ENCODE peak calls at places on chromosome 9, in eight cellular contexts. Y, O, G, X, U, H, Q and C are unnamed samples.

GRCh38 chr9:75457474-75458011 is 369.2 kb downstream of the OSTF1 start:
- DNase-seq in Y (no peak), O (no peak), G (no peak), X (no peak), U (no peak), H (no peak), Q (no peak), C (no peak)

GRCh38 chr9:93052791-93053540 is 5.5 kb upstream of the SUSD3 start:
- DNase-seq in Y (no peak), O (no peak), G (no peak), X (no peak), U (no peak), H (no peak), Q (no peak), C (peak; percentile 84)

GRCh38 chr9:77518688-77519087 is 129.4 kb downstream of the GNA14 start:
- DNase-seq in Y (no peak), O (no peak), G (no peak), X (no peak), U (no peak), H (no peak), Q (no peak), C (no peak)

GRCh38 chr9:136050706-136051567 is 44.2 kb downstream of the NACC2 start:
- DNase-seq in Y (peak; percentile 79), O (no peak), G (peak; percentile 36), X (no peak), U (peak; percentile 60), H (no peak), Q (no peak), C (peak; percentile 85)

GRCh38 chr9:89179920-89180667 is 1.5 kb upstream of the SHC3 start:
- DNase-seq in Y (peak; percentile 96), O (peak; percentile 80), G (peak; percentile 80), X (peak; percentile 94), U (peak; percentile 95), H (peak; percentile 98), Q (peak; percentile 32), C (peak; percentile 92)

GRCh38 chr9:136996361-136997281 is at the start of gene CLIC3:
- DNase-seq in Y (peak; percentile 54), O (no peak), G (no peak), X (no peak), U (no peak), H (no peak), Q (peak; percentile 41), C (peak; percentile 95)

GRCh38 chr9:134892221-134892620 is 11.6 kb downstream of the FCN2 start:
- DNase-seq in Y (no peak), O (no peak), G (no peak), X (no peak), U (no peak), H (no peak), Q (no peak), C (peak; percentile 21)

GRCh38 chr9:112245126-112245525 is 70.0 kb upstream of the SUSD1 start:
- DNase-seq in Y (no peak), O (no peak), G (no peak), X (no peak), U (no peak), H (no peak), Q (no peak), C (no peak)

GRCh38 chr9:76873056-76873792 is 32.7 kb downstream of the PRUNE2 start:
- DNase-seq in Y (no peak), O (no peak), G (peak; percentile 13), X (peak; percentile 57), U (peak; percentile 70), H (peak; percentile 66), Q (no peak), C (peak; percentile 55)

GRCh38 chr9:104074876-104075275 is 19.2 kb upstream of the SMC2 start:
- DNase-seq in Y (no peak), O (peak; percentile 46), G (no peak), X (peak; percentile 63), U (no peak), H (peak; percentile 84), Q (no peak), C (no peak)

GRCh38 chr9:120937596-120937995 is 11.0 kb upstream of the TRAF1 start:
- DNase-seq in Y (no peak), O (no peak), G (no peak), X (no peak), U (no peak), H (peak; percentile 21), Q (no peak), C (no peak)

GRCh38 chr9:6054280-6055099 is 39.1 kb upstream of the RANBP6 start:
- DNase-seq in Y (peak; percentile 87), O (peak; percentile 40), G (peak; percentile 88), X (peak; percentile 41), U (peak; percentile 74), H (peak; percentile 85), Q (peak; percentile 46), C (peak; percentile 54)

GRCh38 chr9:128720841-128721486 is 3.0 kb downstream of the ZDHHC12 start:
- DNase-seq in Y (no peak), O (no peak), G (no peak), X (no peak), U (no peak), H (no peak), Q (no peak), C (no peak)

GRCh38 chr9:128723352-128723865 is 518 bp downstream of the ZDHHC12 start:
- DNase-seq in Y (no peak), O (no peak), G (no peak), X (no peak), U (no peak), H (no peak), Q (no peak), C (no peak)

GRCh38 chr9:128723866-128724743 is at the start of gene ZDHHC12:
- DNase-seq in Y (peak; percentile 99), O (peak; percentile 38), G (peak; percentile 99), X (peak; percentile 89), U (peak; percentile 98), H (peak; percentile 94), Q (peak; percentile 98), C (peak; percentile 100)

GRCh38 chr9:128721487-128722010 is 2.4 kb downstream of the ZDHHC12 start:
- DNase-seq in Y (no peak), O (no peak), G (no peak), X (no peak), U (no peak), H (no peak), Q (no peak), C (no peak)

DNA sequence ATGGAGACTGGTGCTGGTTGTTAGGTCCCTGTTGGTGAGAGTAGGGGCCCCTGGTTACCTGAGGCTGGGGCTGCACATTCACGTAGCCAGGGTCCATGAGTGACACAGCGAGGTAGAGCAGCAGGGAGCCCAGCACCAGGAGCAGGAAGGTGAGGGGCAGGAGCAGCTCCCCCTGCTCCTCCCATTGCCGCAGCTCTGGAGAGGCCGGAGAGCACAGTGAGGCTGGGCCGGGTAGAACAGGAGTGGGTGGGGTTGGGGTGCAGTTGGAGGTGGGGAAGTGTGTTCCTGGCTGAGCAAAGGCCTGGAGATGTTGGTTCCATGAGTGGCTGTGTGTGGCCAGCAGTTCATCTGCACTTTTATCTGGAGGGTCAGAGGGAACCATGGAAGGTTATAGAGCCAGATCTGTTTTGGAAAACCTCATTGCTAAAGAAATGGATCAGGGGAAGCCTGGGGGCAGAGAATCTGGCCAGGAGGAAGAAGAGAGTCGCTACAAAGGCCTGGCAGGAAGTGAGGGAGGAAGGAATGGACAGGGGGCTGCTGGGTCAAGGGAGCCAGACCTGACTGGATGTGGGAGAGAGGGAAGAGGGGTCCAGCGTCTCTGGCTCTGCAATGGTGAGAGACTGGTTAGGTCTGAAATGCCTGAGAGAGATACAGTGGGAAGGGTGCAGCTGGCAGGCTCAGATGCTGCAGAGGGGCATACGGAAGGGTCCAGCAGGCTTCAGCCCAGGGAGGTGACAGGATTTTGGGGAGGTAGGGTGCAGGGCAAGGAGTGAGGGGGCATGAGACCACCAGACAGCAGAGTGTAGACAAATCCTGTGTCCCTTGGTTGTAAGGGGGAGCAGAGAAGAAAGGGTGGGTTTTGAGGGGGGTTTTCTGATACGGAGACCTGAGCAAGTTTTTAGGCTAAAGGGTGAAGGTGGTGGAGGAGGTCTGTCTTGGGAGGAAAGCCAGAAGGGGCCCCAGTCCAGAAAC is 1.3 kb downstream of the ZDHHC12 start:
- DNase-seq in Y (no peak), O (no peak), G (no peak), X (no peak), U (no peak), H (no peak), Q (no peak), C (peak; percentile 44)
- H3K4me3 ChIP-seq in Y (peak overlapping the region; percentile 87), O (no peak overlapping the region), G (no peak overlapping the region), X (no peak overlapping the region), U (no peak overlapping the region), H (no peak overlapping the region), Q (no peak overlapping the region), C (peak overlapping the region; percentile 93)

GRCh38 chr9:127776195-127776918 is 2.1 kb downstream of the SH2D3C start:
- DNase-seq in Y (peak; percentile 92), O (no peak), G (peak; percentile 72), X (no peak), U (no peak), H (no peak), Q (peak; percentile 68), C (peak; percentile 83)
- H3K4me3 ChIP-seq in Y (peak overlapping the region; percentile 65), O (no peak overlapping the region), G (no peak overlapping the region), X (no peak overlapping the region), U (peak overlapping the region; percentile 16), H (no peak overlapping the region), Q (peak overlapping the region; percentile 97), C (no peak overlapping the region)

DNA sequence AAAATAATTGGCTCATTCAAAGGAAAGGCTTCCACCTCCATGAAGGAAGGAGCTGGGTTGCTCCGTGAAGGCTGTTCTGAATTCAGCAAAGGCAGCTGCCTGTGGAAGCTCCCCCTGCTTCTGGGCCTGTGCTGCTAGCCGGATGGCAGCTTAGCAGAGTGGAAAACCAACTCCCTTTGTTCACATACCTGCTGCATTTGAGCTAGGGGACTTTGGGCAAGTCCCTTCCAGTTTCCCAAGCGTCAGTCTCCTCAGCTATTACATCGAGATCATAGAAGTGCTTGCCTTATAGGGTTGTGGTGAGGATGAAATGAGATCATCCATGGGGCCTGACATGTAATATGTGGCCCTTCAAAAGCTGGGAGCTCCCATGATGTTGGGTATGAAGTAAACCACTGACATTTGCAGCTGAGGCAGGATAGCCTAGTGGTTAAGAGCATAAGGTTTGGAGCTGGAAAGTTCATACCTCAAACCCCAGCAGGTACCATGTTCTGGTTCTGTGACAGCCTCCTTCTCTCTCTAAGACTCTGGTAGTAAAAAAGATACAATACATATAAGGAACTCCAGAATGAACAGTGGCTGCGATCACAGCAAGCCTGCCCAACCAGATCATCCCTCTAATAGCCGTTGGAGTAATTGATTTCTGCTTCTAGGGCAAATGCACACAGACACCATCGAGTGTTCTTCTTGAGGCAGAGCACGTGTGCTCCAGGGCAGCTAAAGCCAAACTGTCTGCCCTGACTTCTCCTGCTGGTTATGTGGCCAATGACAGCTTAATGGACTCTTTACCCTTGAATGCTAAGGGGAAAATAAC is 11.0 kb upstream of the DENND1A start:
- DNase-seq in Y (no peak), O (no peak), G (no peak), X (no peak), U (no peak), H (no peak), Q (no peak), C (no peak)
- H3K4me3 ChIP-seq in Y (no peak overlapping the region), O (no peak overlapping the region), G (no peak overlapping the region), X (no peak overlapping the region), U (no peak overlapping the region), H (no peak overlapping the region), Q (no peak overlapping the region), C (no peak overlapping the region)

GRCh38 chr9:114071197-114071795 is 6.8 kb downstream of the AMBP start:
- DNase-seq in Y (no peak), O (no peak), G (no peak), X (no peak), U (peak; percentile 42), H (no peak), Q (no peak), C (no peak)
- H3K4me3 ChIP-seq in Y (no peak overlapping the region), O (no peak overlapping the region), G (no peak overlapping the region), X (no peak overlapping the region), U (no peak overlapping the region), H (no peak overlapping the region), Q (no peak overlapping the region), C (no peak overlapping the region)

GRCh38 chr9:79170643-79171042 is 401.1 kb upstream of the TLE4 start:
- DNase-seq in Y (no peak), O (no peak), G (no peak), X (no peak), U (no peak), H (no peak), Q (no peak), C (no peak)
- H3K4me3 ChIP-seq in Y (no peak overlapping the region), O (no peak overlapping the region), G (no peak overlapping the region), X (no peak overlapping the region), U (no peak overlapping the region), H (no peak overlapping the region), Q (no peak overlapping the region), C (no peak overlapping the region)